ENCODE peak calls at places on chromosomes 7 and 10, in four cellular contexts. Y, H, A and V are unnamed samples.

GRCh38 chr10:93006435-93007039 is 54.1 kb upstream of the CYP26C1 start:
- DNase-seq in Y (peak), H (no peak), A (peak), V (no peak)

GRCh38 chr10:18418579-18419210 is 232.7 kb downstream of the NSUN6 start:
- DNase-seq in Y (no peak), H (no peak), A (no peak), V (no peak)

GRCh38 chr7:138886501-138886917 is 88.5 kb upstream of the ATP6V0A4 start:
- DNase-seq in Y (peak), H (peak), A (peak), V (peak)

GRCh38 chr7:27213150-27213903 is 13.4 kb upstream of the HOXA13 start:
- DNase-seq in Y (no peak), H (no peak), A (no peak), V (no peak)

GRCh38 chr7:158094671-158095256 is 492.9 kb downstream of the PTPRN2 start:
- DNase-seq in Y (no peak), H (no peak), A (no peak), V (peak)

GRCh38 chr10:132107947-132108877 is 42.5 kb downstream of the JAKMIP3 start:
- DNase-seq in Y (no peak), H (no peak), A (no peak), V (no peak)

GRCh38 chr10:16728266-16728665 is 89.0 kb downstream of the RSU1 start:
- DNase-seq in Y (no peak), H (no peak), A (no peak), V (no peak)

GRCh38 chr7:88361357-88361756 is 54.7 kb upstream of the STEAP4 start:
- DNase-seq in Y (no peak), H (no peak), A (no peak), V (no peak)

GRCh38 chr10:53430974-53431373 is 658.4 kb upstream of the MBL2 start:
- DNase-seq in Y (no peak), H (no peak), A (no peak), V (no peak)

GRCh38 chr10:70775679-70776454 is 9.3 kb downstream of the TBATA start:
- DNase-seq in Y (no peak), H (peak), A (no peak), V (peak)

GRCh38 chr10:5814110-5815107 is 1.2 kb upstream of the GDI2 start:
- DNase-seq in Y (no peak), H (no peak), A (no peak), V (no peak)

GRCh38 chr7:119436882-119437281 is 836.1 kb upstream of the KCND2 start:
- DNase-seq in Y (no peak), H (no peak), A (no peak), V (no peak)

GRCh38 chr10:109456566-109457361 is 466.5 kb downstream of the XPNPEP1 start:
- DNase-seq in Y (no peak), H (no peak), A (no peak), V (no peak)

GRCh38 chr7:22664988-22665798 is 61.8 kb upstream of the IL6 start:
- DNase-seq in Y (no peak), H (peak), A (no peak), V (no peak)

GRCh38 chr10:28668363-28669226 is 8.7 kb upstream of the BAMBI start:
- DNase-seq in Y (peak), H (peak), A (no peak), V (no peak)
- H3K4me3 ChIP-seq in Y (peak), H (peak), A (no peak), V (no peak)

DNA sequence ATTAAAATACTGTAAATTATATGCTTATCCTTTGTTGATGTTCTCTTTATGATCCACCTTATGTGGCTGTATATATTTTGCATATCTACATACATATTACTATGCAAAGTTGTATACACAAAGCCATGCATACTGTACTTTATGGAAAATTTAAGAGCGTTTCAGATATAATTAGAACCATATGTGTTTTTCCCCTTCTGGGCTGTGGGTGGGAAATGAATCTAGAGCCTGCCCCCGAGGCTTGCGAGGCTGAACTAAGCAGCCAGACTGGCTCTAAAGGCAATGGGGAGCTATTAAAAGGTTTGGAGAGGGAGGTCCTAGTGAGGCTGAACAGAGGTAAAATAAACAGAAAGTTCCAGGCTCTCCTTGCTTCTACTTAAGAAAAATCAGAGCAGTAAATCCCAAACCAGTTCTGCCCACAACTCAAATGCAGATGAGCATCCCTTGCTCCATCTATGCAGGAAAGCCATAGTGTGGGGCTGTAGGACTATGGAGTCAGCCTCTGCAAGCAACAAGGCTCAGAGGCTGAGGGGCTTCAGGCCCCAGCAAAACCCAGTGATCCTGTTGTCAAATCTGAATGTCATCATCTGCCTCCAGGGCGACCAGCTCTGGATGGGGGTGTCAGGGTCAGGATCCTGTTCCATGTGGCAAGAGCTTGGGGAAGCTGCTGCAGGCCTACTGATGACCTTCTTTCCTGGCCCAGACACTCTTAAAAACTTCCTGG is 14.1 kb upstream of the DDIT4 start:
- DNase-seq in Y (peak), H (no peak), A (no peak), V (no peak)
- TF ChIP-seq POLR2A in Y (no peak), H (no peak), A (no peak), V (no peak)

GRCh38 chr10:12530017-12530416 is 180.7 kb downstream of the CAMK1D start:
- DNase-seq in Y (no peak), H (no peak), A (no peak), V (no peak)
- TF ChIP-seq CTCF in Y (no peak), H (no peak), A (no peak), V (no peak)

DNA sequence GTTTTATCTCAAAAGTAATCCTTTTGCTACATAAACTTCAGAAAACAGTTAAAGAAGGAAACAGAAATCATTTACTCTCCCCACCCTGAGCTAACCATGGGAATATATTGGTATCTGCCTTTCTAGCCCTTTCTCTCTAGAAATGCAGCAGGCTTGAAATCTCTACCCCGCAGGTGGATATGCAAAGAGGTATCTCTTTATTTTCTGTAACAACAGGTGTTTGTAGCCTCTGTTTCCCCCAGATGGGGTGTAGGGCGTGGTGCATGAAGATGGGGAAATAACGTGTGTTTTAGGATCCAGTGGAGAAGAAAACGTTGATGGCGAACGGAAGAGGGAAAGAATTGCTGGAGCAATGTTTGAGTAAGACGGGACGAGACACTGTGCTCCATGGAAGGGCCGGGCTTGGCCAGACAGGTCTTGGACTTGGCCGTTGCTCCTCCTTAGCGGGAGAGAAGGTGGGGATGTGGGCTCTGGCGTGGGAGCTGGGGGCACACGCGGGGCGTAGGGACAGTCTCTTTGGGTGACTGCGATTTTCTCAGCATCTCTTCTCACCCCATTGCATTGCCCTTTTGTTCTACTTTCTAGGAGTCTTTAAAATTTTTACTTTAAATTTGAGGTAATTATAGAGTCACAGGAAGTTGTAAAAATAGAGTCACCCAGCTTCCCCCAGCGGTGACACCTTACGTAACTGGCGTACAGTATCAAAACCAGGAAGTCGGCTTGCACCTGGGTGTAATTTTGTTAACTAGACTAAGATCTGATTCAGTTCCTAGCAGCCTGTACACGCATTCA is 82.9 kb downstream of the ELFN1 start:
- DNase-seq in Y (no peak), H (no peak), A (no peak), V (no peak)
- H3K4me3 ChIP-seq in Y (no peak), H (no peak), A (no peak), V (no peak)

DNA sequence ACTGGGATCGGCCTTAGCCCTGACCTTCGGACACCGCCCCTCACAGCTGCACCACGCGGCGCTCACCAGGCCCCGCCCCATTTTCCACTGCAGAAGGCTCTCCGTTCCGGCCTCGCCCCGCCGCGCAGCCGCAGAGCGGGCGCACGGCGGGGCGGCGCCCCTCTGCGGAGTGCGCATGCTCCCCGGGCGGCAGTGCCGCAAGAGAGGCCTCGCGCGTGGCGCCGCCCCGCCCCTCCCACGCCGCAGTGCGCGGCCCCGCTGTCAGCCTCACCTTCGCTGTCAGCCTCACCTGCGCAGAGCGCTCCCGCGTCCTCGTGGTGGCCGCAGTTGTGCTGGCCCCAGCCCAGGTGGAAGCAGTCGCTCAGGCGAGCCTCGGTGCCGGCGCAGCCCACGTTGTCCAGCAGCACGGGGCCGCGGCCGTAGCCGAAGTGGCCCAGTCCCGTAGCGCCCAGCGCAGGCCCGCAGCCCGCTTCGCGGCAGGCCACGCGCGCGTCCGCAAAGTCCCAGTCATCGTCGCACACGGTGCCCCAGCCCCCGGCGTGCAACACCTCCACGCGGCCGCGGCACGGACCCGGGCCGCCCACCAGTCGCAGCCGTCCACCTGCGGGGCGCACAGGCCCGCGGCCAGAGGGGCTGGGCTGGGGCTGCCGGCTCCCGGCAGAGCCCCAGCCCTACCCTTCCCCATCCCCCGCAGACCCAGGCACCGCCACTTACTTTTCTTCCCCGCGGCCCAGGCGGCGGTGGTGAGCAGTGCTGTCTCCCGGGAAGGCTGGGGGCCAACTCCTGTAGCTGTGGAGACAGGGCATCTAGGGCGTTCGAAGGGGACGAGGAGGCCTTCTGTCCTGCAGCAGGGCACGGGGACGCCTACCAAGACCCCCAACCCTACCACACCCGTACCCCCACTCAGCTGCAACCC is 16.1 kb downstream of the SSC4D start:
- DNase-seq in Y (peak), H (peak), A (peak), V (peak)
- TF ChIP-seq POLR2A in Y (peak), H (peak), A (peak), V (no peak)

GRCh38 chr7:13442226-13442625 is 547.2 kb downstream of the ETV1 start:
- DNase-seq in Y (no peak), H (no peak), A (no peak), V (no peak)
- TF ChIP-seq CTCF in Y (no peak), H (no peak), A (no peak), V (no peak)

DNA sequence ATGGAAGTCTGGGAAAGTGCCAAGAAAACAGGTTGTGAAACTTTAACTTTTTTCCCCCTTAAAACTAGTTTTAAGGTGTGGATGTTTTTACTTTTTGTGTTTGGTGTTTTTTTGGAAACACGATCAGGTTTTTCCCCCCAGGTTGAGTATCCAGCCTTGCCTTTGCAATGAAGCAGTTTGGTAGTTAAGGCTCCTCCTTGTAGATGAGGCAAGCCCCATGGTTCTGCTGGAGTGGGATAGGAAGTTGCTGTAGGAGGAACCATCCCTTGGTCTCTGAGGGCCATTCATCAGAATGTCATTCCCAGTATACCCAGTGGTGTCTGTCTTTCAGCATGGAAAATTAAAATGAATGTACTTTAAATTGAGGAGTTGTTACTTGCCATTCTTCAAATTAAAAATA is 2.7 kb downstream of the CUL1 start:
- DNase-seq in Y (no peak), H (no peak), A (no peak), V (no peak)
- H3K4me3 ChIP-seq in Y (peak), H (peak), A (no peak), V (no peak)

GRCh38 chr10:119340893-119341235 is 133.5 kb downstream of the GRK5 start:
- DNase-seq in Y (no peak), H (no peak), A (no peak), V (no peak)
- TF ChIP-seq POLR2A in Y (no peak), H (no peak), A (no peak), V (no peak)

GRCh38 chr10:62681211-62681940 is 123.1 kb upstream of the ADO start:
- DNase-seq in Y (no peak), H (no peak), A (peak), V (no peak)
- TF ChIP-seq CTCF in Y (no peak), H (no peak), A (peak), V (no peak)